ENCODE peak calls at places on chromosomes 1 and 21, in eight cellular contexts. P, K, W, G, Z, U, L and T are unnamed samples.

GRCh38 chr21:45862544-45863207 is 118.9 kb upstream of the COL6A1 start:
- DNase-seq in U (no peak), W (no peak), L (no peak), K (no peak), G (no peak), Z (no peak), P (no peak), T (no peak)

GRCh38 chr1:64516803-64517568 is 47.1 kb downstream of the CACHD1 start:
- DNase-seq in G (peak), Z (no peak), U (no peak), P (no peak), L (no peak), W (no peak), K (no peak), T (peak)

GRCh38 chr1:220770245-220770913 is 16.3 kb upstream of the MTARC1 start:
- DNase-seq in Z (no peak), U (no peak), K (no peak), W (no peak), P (no peak), G (no peak), L (no peak), T (no peak)

GRCh38 chr1:117177376-117177775 is 33.4 kb downstream of the VTCN1 start:
- DNase-seq in W (no peak), Z (no peak), P (no peak), G (no peak), L (no peak), K (no peak), U (no peak), T (no peak)

GRCh38 chr1:110460253-110461220 is 9.6 kb downstream of the PROK1 start:
- DNase-seq in U (peak), L (peak), Z (peak), P (peak), K (peak), W (peak), G (peak), T (peak)

GRCh38 chr1:175208773-175209492 is 16.4 kb upstream of the KIAA0040 start:
- DNase-seq in W (no peak), L (no peak), K (no peak), Z (no peak), U (no peak), P (no peak), G (no peak), T (no peak)

GRCh38 chr1:108046021-108046420 is 81.0 kb upstream of the VAV3 start:
- DNase-seq in L (no peak), Z (no peak), U (no peak), W (no peak), G (no peak), P (no peak), K (no peak), T (peak)

GRCh38 chr1:244945109-244945671 is 80.8 kb upstream of the HNRNPU start:
- DNase-seq in K (no peak), L (no peak), Z (no peak), U (no peak), W (no peak), G (no peak), P (no peak), T (no peak)

GRCh38 chr1:11539850-11540772 is 61.2 kb downstream of the DISP3 start:
- DNase-seq in W (no peak), G (no peak), Z (no peak), L (no peak), U (no peak), K (no peak), P (no peak), T (peak)

GRCh38 chr1:87325982-87326738 is 2.5 kb upstream of the LMO4 start:
- DNase-seq in K (peak), U (peak), L (peak), Z (no peak), G (peak), W (peak), P (no peak), T (peak)

GRCh38 chr1:223364685-223365382 is 858 bp upstream of the SUSD4 start:
- DNase-seq in Z (no peak), W (peak), K (peak), P (no peak), U (no peak), G (no peak), L (no peak), T (no peak)

GRCh38 chr1:53123462-53124129 is 18.8 kb downstream of the SLC1A7 start:
- DNase-seq in P (peak), U (no peak), W (peak), G (no peak), L (peak), Z (peak), K (peak), T (no peak)

GRCh38 chr1:173057984-173058383 is 7.2 kb upstream of the TNFSF18 start:
- DNase-seq in G (peak), Z (no peak), W (no peak), K (no peak), P (no peak), U (no peak), L (no peak), T (no peak)

GRCh38 chr21:37636152-37636860 is 269.7 kb downstream of the DYRK1A start:
- DNase-seq in K (no peak), P (no peak), Z (no peak), W (no peak), U (no peak), G (no peak), L (peak), T (peak)

GRCh38 chr1:209704584-209704983 is at the start of gene HSD11B1:
- DNase-seq in U (peak), W (peak), Z (peak), L (peak), P (peak), K (peak), G (no peak), T (peak)

GRCh38 chr1:23585321-23586022 is 26.2 kb upstream of the ID3 start:
- DNase-seq in L (peak), K (no peak), W (no peak), P (no peak), G (peak), U (no peak), Z (peak), T (peak)

GRCh38 chr1:90201467-90202358 is 206.8 kb downstream of the ZNF326 start:
- DNase-seq in P (no peak), W (no peak), G (no peak), U (peak), Z (no peak), L (no peak), K (peak), T (peak)

GRCh38 chr1:19311503-19311930 is 427 bp downstream of the AKR7A2 start:
- DNase-seq in K (peak), G (no peak), W (no peak), P (no peak), U (no peak), L (no peak), Z (peak), T (no peak)

GRCh38 chr1:150282558-150282958 is 204 bp downstream of the CIART start:
- DNase-seq in K (no peak), W (no peak), Z (peak), L (no peak), U (no peak), G (no peak), P (no peak), T (no peak)

GRCh38 chr1:209416660-209417059 is 166.9 kb upstream of the CAMK1G start:
- DNase-seq in P (no peak), K (no peak), Z (no peak), G (no peak), L (no peak), U (no peak), W (no peak), T (peak)

GRCh38 chr1:59672851-59673574 is 141.7 kb upstream of the HOOK1 start:
- DNase-seq in G (no peak), K (no peak), P (no peak), L (no peak), U (no peak), W (no peak), Z (no peak), T (peak)

GRCh38 chr1:112762541-112763141 is 47.5 kb upstream of the PPM1J start:
- DNase-seq in G (no peak), L (no peak), Z (no peak), U (no peak), P (no peak), K (peak), W (no peak), T (peak)

GRCh38 chr21:32547018-32547417 is 38.3 kb downstream of the TCP10L start:
- DNase-seq in Z (no peak), W (no peak), L (no peak), K (no peak), U (no peak), G (no peak), P (no peak), T (no peak)

GRCh38 chr1:12541274-12542137 is 76.5 kb downstream of the DHRS3 start:
- DNase-seq in G (peak), K (no peak), Z (no peak), P (peak), W (no peak), L (peak), U (no peak), T (no peak)

GRCh38 chr1:227447531-227447990 is 115.8 kb upstream of the ZNF678 start:
- DNase-seq in K (peak), W (peak), L (no peak), G (no peak), P (peak), Z (no peak), U (no peak), T (peak)

GRCh38 chr1:10514490-10515235 is 39.9 kb downstream of the PEX14 start:
- DNase-seq in Z (no peak), W (no peak), K (no peak), P (no peak), L (no peak), G (no peak), U (no peak), T (peak)

GRCh38 chr1:114082047-114082630 is 71.5 kb downstream of the SYT6 start:
- DNase-seq in L (no peak), P (no peak), U (no peak), Z (no peak), W (no peak), G (no peak), K (no peak), T (no peak)

GRCh38 chr1:207033302-207033701 is 746 bp upstream of the C1orf116 start:
- DNase-seq in L (no peak), Z (no peak), G (no peak), P (no peak), U (no peak), K (no peak), W (no peak), T (peak)

GRCh38 chr1:222061711-222062359 is 319.9 kb upstream of the DUSP10 start:
- DNase-seq in K (no peak), W (no peak), U (no peak), P (no peak), L (no peak), G (no peak), Z (no peak), T (no peak)

GRCh38 chr1:107196973-107197562 is 56.2 kb downstream of the NTNG1 start:
- DNase-seq in L (no peak), G (no peak), W (peak), K (no peak), Z (no peak), P (no peak), U (no peak), T (peak)

GRCh38 chr1:107626075-107626796 is 338.7 kb downstream of the VAV3 start:
- DNase-seq in L (peak), K (no peak), G (peak), P (no peak), Z (no peak), W (no peak), U (no peak), T (no peak)

GRCh38 chr1:48524892-48525467 is 53.0 kb upstream of the SPATA6 start:
- DNase-seq in Z (no peak), W (no peak), L (no peak), U (no peak), P (no peak), K (no peak), G (no peak), T (no peak)

GRCh38 chr1:187928288-187928687 is 1099.5 kb downstream of the PLA2G4A start:
- DNase-seq in L (no peak), G (peak), U (no peak), W (peak), Z (no peak), P (no peak), K (no peak), T (peak)

GRCh38 chr1:75472971-75473603 is 137.8 kb downstream of the SLC44A5 start:
- DNase-seq in K (no peak), L (no peak), Z (no peak), U (no peak), G (no peak), W (no peak), P (no peak), T (no peak)

DNA sequence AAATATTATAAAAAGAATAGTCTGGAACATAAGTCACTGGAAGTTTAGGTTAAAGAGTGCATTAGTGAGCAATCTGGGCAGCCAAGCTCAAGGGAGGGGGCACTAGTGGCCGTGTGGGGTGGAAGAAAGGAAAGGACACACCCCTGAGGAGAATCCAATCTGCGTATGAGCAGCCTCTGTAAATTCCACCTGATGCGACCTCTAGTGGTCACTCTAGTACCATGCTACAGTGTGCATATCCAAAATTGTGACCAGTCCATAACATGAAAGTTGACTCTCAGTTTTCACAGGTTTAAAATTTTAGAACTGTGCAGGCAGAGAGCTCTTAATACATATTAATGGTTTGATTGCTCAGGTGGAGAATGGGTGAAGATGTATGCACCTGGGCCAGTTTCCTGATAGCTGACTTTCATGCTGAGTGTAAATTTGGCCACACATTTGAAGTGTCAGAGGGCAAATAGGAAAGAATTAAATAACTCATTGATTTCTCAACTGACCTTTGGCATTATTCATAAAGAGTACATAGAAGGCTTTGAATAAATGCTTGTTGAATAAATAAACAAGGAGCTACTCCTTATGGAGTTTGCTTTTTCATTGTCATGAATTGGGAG is 105.9 kb upstream of the C21orf91 start:
- DNase-seq in P (no peak), U (peak), K (peak), W (peak), L (peak), Z (no peak), G (no peak), T (peak)
- TF ChIP-seq CTCF in P (peak), U (peak), K (peak), W (peak), L (peak), Z (peak), G (peak), T (peak)

GRCh38 chr1:66550243-66550642 is 16.3 kb downstream of the SGIP1 start:
- DNase-seq in P (no peak), Z (no peak), G (no peak), L (no peak), U (no peak), K (no peak), W (no peak), T (no peak)
- H3K4me3 ChIP-seq in P (no peak), Z (no peak), G (no peak), L (no peak), U (no peak), K (no peak), W (no peak), T (no peak)

GRCh38 chr1:155195201-155196102 is 12.2 kb downstream of the THBS3 start:
- DNase-seq in Z (peak), L (peak), K (no peak), G (no peak), W (no peak), P (no peak), U (no peak), T (no peak)

GRCh38 chr1:155196103-155196892 is 11.4 kb downstream of the THBS3 start:
- DNase-seq in K (no peak), W (no peak), Z (no peak), P (no peak), U (no peak), G (no peak), L (no peak), T (no peak)

GRCh38 chr1:155191904-155192303 is 15.8 kb downstream of the THBS3 start:
- DNase-seq in P (no peak), G (no peak), K (peak), Z (peak), U (no peak), L (no peak), W (no peak), T (no peak)

GRCh38 chr1:155192346-155193274 is 15.1 kb downstream of the THBS3 start:
- DNase-seq in G (no peak), Z (no peak), U (peak), K (peak), P (no peak), W (no peak), L (peak), T (no peak)

GRCh38 chr1:155193275-155193990 is 14.3 kb downstream of the THBS3 start:
- DNase-seq in G (peak), W (peak), U (peak), L (peak), P (peak), K (peak), Z (peak), T (peak)
- TF ChIP-seq CTCF in G (peak), W (peak), U (peak), L (peak), P (peak), K (peak), Z (peak), T (peak)

DNA sequence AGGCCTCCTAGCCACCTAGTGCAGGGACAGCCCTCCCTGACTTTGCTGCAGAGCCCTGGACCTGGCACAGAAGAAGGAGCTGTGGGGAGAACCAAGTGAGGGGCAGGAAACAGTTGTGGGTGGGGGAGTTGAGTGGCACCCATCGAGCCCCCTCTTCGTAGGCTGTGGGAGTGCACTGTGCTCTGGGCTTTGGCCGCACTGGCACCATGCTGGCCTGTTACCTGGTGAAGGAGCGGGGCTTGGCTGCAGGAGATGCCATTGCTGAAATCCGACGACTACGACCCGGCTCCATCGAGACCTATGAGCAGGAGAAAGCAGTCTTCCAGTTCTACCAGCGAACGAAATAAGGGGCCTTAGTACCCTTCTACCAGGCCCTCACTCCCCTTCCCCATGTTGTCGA is 1.2 kb downstream of the DUSP23 start:
- DNase-seq in Z (no peak), G (no peak), U (no peak), W (no peak), K (no peak), L (no peak), P (no peak), T (no peak)
- H3K4me3 ChIP-seq in Z (peak), G (peak), U (peak), W (no peak), K (no peak), L (peak), P (peak), T (peak)

DNA sequence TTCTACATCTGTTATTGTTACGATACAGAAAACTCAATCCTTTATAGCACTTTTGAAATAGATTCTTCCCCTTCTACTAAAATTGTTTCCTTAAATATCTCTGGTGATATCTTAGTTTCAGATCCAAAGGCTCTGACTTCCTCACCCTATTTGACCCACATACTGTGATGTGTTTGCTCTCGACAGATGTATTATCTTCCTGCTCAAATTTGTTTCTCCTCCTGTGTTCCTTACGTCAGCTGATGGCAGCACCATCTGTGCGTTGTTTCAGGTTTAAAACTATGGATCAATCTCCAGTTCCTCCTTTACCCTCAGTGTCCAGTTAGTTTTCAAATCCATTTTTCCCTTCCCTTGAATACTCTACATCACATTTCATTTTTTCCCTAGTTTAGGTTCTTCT is 274.4 kb downstream of the RYR2 start:
- DNase-seq in L (no peak), K (peak), G (no peak), Z (no peak), P (no peak), U (no peak), W (no peak), T (no peak)
- TF ChIP-seq CTCF in L (no peak), K (no peak), G (no peak), Z (no peak), P (no peak), U (no peak), W (no peak), T (no peak)

GRCh38 chr1:151990058-151990855 is 3.4 kb downstream of the S100A10 start:
- DNase-seq in G (no peak), L (no peak), K (no peak), U (no peak), Z (no peak), P (no peak), W (no peak), T (peak)

GRCh38 chr1:151988405-151988851 is 5.2 kb downstream of the S100A10 start:
- DNase-seq in U (no peak), Z (no peak), W (no peak), P (no peak), L (no peak), K (no peak), G (no peak), T (peak)

GRCh38 chr1:151990856-151991198 is 2.8 kb downstream of the S100A10 start:
- DNase-seq in Z (no peak), K (peak), G (no peak), W (peak), P (no peak), U (peak), L (peak), T (peak)

GRCh38 chr1:151991663-151992344 is 1.9 kb downstream of the S100A10 start:
- DNase-seq in Z (no peak), W (no peak), P (no peak), U (no peak), K (no peak), G (no peak), L (no peak), T (no peak)

GRCh38 chr1:151989131-151989868 is 4.4 kb downstream of the S100A10 start:
- DNase-seq in P (peak), Z (peak), U (peak), G (no peak), L (peak), K (peak), W (no peak), T (peak)
- H3K4me3 ChIP-seq in P (peak), Z (peak), U (no peak), G (no peak), L (no peak), K (no peak), W (no peak), T (peak)

DNA sequence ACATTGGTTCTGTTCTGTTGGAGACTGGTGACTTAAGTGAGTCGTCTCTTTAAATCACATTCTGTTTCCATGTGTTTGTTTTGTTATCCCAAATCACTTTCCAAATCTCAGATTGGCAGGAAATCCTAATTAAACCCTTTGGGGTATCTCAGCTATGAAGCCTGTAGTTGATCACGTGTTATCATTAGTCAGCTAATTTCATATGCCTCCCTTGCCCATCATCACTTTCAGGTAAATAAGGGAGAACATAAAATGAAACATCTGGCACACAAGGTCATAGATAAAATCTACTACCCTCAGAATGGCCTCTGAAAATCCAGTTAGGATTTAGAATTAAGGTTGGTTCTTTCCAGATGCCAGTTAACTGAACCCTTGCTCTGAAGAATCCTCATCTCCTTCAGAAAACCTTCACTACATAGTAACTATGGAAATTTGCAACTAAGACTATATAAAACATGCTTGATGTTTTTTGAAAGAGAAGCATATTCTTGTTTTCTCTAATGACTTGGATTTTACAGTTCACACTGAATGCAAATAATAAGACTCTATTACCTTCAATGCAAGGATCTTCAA is 401.5 kb downstream of the DSCAM start:
- DNase-seq in U (no peak), G (no peak), K (no peak), L (no peak), W (no peak), Z (no peak), P (no peak), T (peak)
- TF ChIP-seq CTCF in U (no peak), G (no peak), K (no peak), L (no peak), W (no peak), Z (no peak), P (no peak), T (no peak)

GRCh38 chr1:109252893-109253802 is 3.8 kb downstream of the CELSR2 start:
- DNase-seq in G (no peak), P (no peak), W (peak), L (peak), U (no peak), Z (no peak), K (no peak), T (peak)
- H3K4me3 ChIP-seq in G (no peak), P (peak), W (no peak), L (no peak), U (no peak), Z (peak), K (no peak), T (peak)

GRCh38 chr1:203055166-203055799 is 29.0 kb downstream of the PPFIA4 start:
- DNase-seq in W (no peak), P (no peak), U (no peak), L (no peak), G (no peak), K (no peak), Z (no peak), T (no peak)
- TF ChIP-seq CTCF in W (no peak), P (no peak), U (no peak), L (no peak), G (no peak), K (no peak), Z (no peak), T (no peak)